ENCODE peak calls at places on chromosomes 2 and 18, in nine cellular contexts. R, Z, Q, P, L, E, V, H and G are unnamed samples.

GRCh38 chr2:118618279-118618678 is 229.2 kb downstream of the EN1 start:
- DNase-seq in L (no peak), P (no peak), H (no peak), V (no peak), R (no peak), Q (no peak), Z (no peak), E (no peak), G (no peak)

GRCh38 chr2:188682864-188683263 is 291.3 kb upstream of the COL3A1 start:
- DNase-seq in P (no peak), L (no peak), Q (no peak), V (no peak), H (no peak), E (no peak), Z (no peak), R (no peak), G (no peak)

GRCh38 chr2:96509847-96510230 is 4.7 kb upstream of the NEURL3 start:
- DNase-seq in L (no peak), V (peak), R (no peak), P (no peak), Q (no peak), H (no peak), E (no peak), Z (no peak), G (no peak)

GRCh38 chr18:60554961-60555360 is 182.4 kb upstream of the MC4R start:
- DNase-seq in E (no peak), R (no peak), Q (no peak), V (no peak), H (no peak), P (no peak), Z (no peak), L (no peak), G (no peak)

GRCh38 chr2:42513252-42513918 is 19.6 kb upstream of the KCNG3 start:
- DNase-seq in H (peak), E (no peak), V (no peak), Q (peak), Z (peak), L (no peak), R (no peak), P (peak), G (no peak)

GRCh38 chr18:56696966-56697365 is 45.8 kb downstream of the WDR7 start:
- DNase-seq in Q (no peak), H (no peak), L (no peak), Z (peak), R (no peak), E (no peak), P (no peak), V (no peak), G (no peak)

GRCh38 chr2:146716591-146716990 is 1128.2 kb upstream of the ACVR2A start:
- DNase-seq in R (no peak), E (no peak), Z (no peak), V (no peak), Q (no peak), H (no peak), P (no peak), L (no peak), G (no peak)

GRCh38 chr2:85435220-85435958 is 16.9 kb downstream of the SH2D6 start:
- DNase-seq in H (no peak), P (no peak), E (no peak), Q (no peak), L (no peak), V (no peak), R (no peak), Z (no peak), G (no peak)

GRCh38 chr2:182615036-182615435 is 101.0 kb upstream of the DNAJC10 start:
- DNase-seq in E (no peak), P (no peak), R (no peak), Z (no peak), V (no peak), H (no peak), L (no peak), Q (no peak), G (no peak)

GRCh38 chr2:210113636-210114235 is 57.5 kb downstream of the KANSL1L start:
- DNase-seq in E (no peak), L (no peak), Q (no peak), Z (no peak), H (no peak), R (no peak), V (no peak), P (no peak), G (no peak)

GRCh38 chr2:39433586-39434195 is 3.4 kb downstream of the MAP4K3 start:
- DNase-seq in Q (no peak), E (no peak), R (no peak), P (no peak), H (no peak), V (no peak), L (no peak), Z (no peak), G (no peak)

GRCh38 chr2:189254268-189254883 is 74.8 kb upstream of the COL5A2 start:
- DNase-seq in L (peak), Q (no peak), R (peak), E (peak), Z (peak), V (peak), P (peak), H (no peak), G (peak)

GRCh38 chr2:167861574-167862193 is 385.7 kb downstream of the STK39 start:
- DNase-seq in P (no peak), Z (no peak), R (no peak), V (no peak), E (no peak), Q (peak), L (no peak), H (no peak), G (no peak)

GRCh38 chr2:167863377-167863776 is 384.0 kb downstream of the STK39 start:
- DNase-seq in Z (no peak), R (no peak), P (no peak), Q (no peak), H (no peak), V (no peak), E (no peak), L (no peak), G (no peak)

GRCh38 chr2:167862296-167862695 is 385.1 kb downstream of the STK39 start:
- DNase-seq in Q (peak), R (no peak), L (no peak), P (no peak), V (no peak), H (no peak), E (no peak), Z (no peak), G (no peak)

GRCh38 chr2:167859676-167860075 is 387.7 kb downstream of the STK39 start:
- DNase-seq in Q (no peak), R (no peak), V (no peak), L (no peak), P (no peak), H (no peak), Z (no peak), E (no peak), G (no peak)

DNA sequence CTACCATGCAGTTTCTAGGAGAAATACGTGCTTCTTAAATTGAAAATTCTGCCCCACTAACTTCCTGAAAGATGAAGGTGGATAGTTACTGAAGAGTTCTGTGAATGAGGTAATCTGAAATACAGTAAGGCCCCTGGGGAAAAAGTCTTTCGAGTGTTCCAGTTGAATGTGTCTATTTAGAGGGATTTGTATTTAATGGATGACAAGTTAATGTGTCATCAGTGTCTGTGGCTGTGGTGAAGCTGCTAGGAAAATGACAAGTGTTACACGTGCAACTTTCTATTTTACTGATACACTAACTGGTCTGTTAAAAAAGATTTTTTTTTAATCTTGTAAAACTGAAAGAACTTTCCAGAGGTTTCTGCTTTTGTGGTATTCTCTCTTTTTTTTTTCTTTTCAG is 384.6 kb downstream of the STK39 start:
- DNase-seq in Z (peak), R (no peak), V (no peak), E (no peak), L (no peak), P (no peak), H (peak), Q (no peak), G (no peak)
- H3K4me3 ChIP-seq in Z (no peak), R (no peak), V (no peak), E (no peak), L (no peak), P (no peak), H (no peak), Q (no peak), G (no peak)

DNA sequence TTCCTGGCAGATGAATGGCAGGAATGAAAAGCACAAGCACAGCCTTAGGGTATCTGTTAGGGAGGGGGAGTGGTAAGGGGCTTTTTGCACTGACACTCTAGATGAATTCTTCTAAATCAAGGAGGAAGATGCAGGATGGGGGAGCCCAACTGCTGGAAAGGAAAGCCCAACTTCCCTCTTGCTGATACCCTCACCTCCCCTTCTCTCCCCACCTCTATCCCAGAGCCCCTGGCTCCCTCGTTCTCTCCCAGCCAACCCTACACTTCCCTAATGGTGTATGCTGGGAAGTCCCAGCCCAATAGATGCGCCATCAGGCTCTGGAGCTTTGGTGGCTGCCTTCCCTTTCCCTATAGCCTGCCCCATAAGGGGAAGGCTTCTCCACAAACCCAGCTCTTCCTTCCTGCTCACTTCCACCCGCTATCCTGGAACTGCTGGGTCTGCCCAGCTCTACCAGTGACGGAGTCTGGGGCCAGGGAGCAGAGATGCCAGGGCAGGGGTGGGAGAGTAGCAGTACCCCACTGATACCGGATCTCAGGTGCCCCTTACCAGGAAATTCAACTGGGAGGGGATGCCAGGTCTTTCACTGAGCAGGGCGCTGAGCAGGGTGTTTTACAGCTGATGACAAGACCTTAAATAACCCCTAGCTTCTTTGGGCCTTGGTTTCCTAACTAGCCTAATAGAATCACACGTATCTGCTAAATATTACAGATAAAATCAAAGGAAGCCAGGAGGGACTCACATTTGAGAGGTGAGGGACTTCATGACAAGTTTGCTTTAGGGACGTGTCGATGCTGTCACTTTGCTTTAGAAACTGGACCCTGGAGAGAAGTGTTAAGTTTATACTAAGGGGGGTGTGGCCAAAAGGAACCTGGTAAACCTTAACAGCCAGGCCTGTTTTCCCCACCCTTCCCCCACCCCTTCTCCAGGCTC is 82.6 kb downstream of the DNMT3A start:
- DNase-seq in V (no peak), H (no peak), E (no peak), Q (no peak), Z (no peak), R (no peak), L (no peak), P (no peak), G (no peak)
- H3K4me3 ChIP-seq in V (no peak), H (no peak), E (no peak), Q (peak), Z (no peak), R (no peak), L (no peak), P (no peak), G (no peak)

GRCh38 chr18:63236990-63237389 is 82.6 kb downstream of the BCL2 start:
- DNase-seq in H (no peak), E (peak), L (no peak), V (no peak), Z (no peak), P (no peak), Q (peak), R (no peak), G (peak)

GRCh38 chr18:63237486-63237885 is 82.1 kb downstream of the BCL2 start:
- DNase-seq in H (no peak), Q (peak), V (no peak), P (no peak), Z (peak), E (no peak), L (no peak), R (no peak), G (peak)

GRCh38 chr18:63237911-63238710 is 81.5 kb downstream of the BCL2 start:
- DNase-seq in Z (peak), L (peak), E (no peak), H (peak), V (peak), P (peak), R (no peak), Q (peak), G (peak)

GRCh38 chr18:63234839-63235238 is 84.7 kb downstream of the BCL2 start:
- DNase-seq in H (no peak), L (no peak), E (no peak), Z (no peak), V (no peak), Q (no peak), R (no peak), P (no peak), G (no peak)

GRCh38 chr18:63236417-63236816 is 83.2 kb downstream of the BCL2 start:
- DNase-seq in E (no peak), P (peak), R (peak), Z (no peak), L (peak), V (no peak), H (no peak), Q (no peak), G (no peak)
- H3K4me3 ChIP-seq in E (no peak), P (no peak), R (peak), Z (no peak), L (no peak), V (no peak), H (no peak), Q (no peak), G (no peak)

DNA sequence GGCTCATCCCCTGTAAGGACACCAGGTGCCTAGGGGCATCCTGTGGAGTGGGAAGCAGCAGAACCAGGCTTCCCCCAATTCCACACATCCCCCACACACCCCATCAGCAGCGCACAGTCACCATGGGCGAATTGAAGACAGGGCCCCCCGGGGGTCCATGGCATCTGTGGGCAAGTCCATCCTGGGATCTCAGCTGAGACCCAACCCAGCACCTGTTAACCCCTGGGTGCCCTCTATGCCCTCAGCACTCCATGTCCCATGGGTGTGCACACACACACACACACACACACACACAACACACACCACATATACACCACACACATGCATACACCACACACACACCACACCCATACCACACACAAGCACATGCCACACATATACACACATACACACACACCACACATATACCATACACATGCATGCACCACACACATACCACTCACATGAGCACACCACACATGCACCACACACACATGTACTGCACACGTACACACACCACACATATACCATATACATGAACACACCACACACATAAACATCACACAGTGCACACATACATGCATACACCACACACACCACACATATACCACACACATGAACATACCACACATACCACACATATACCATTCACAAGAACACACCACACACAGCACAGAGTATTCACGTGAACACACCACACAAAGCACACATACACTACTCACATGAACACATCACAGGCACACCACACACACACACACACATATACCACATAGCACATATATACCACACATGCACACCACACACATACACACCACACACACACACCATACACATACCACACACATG is 220.1 kb upstream of the RAB6C start:
- DNase-seq in H (no peak), E (no peak), L (no peak), Q (no peak), R (no peak), V (peak), Z (no peak), P (no peak), G (no peak)
- H3K4me3 ChIP-seq in H (no peak), E (no peak), L (no peak), Q (no peak), R (no peak), V (no peak), Z (no peak), P (no peak), G (no peak)

GRCh38 chr2:73893764-73894474 is 1.1 kb downstream of the ACTG2 start:
- DNase-seq in Q (no peak), R (no peak), E (no peak), L (no peak), P (no peak), H (no peak), V (no peak), Z (no peak), G (no peak)
- H3K4me3 ChIP-seq in Q (no peak), R (no peak), E (no peak), L (no peak), P (no peak), H (no peak), V (peak), Z (no peak), G (no peak)